ENCODE peak calls at places on chromosome 2, in seven cellular contexts. One of them, this sample, is unnamed.

GRCh38 chr2:32652555-32653209 is 24.8 kb downstream of the TTC27 start:
- DNase-seq in NCI-H446 treated with DMSO at 0.1 percent for 48 hours: peak
- DNase-seq in non-pigmented ciliary epithelial cell: no peak
- DNase-seq in NCI-H1092 treated with DMSO at 0.1 percent for 48 hours: peak
- DNase-seq in mammary epithelial cell: no peak
- DNase-seq in GM04504: no peak
- DNase-seq in cardiac muscle cell: no peak
- DNase-seq in this sample: no peak

GRCh38 chr2:28486526-28486925 is 9.3 kb upstream of the PLB1 start:
- DNase-seq in NCI-H446 treated with DMSO at 0.1 percent for 48 hours: no peak
- DNase-seq in non-pigmented ciliary epithelial cell: no peak
- DNase-seq in NCI-H1092 treated with DMSO at 0.1 percent for 48 hours: no peak
- DNase-seq in mammary epithelial cell: no peak
- DNase-seq in GM04504: no peak
- DNase-seq in cardiac muscle cell: no peak
- DNase-seq in this sample: no peak

GRCh38 chr2:133718688-133719201 is 150.5 kb upstream of the NCKAP5 start:
- DNase-seq in NCI-H446 treated with DMSO at 0.1 percent for 48 hours: peak
- DNase-seq in non-pigmented ciliary epithelial cell: peak
- DNase-seq in NCI-H1092 treated with DMSO at 0.1 percent for 48 hours: no peak
- DNase-seq in mammary epithelial cell: peak
- DNase-seq in GM04504: peak
- DNase-seq in cardiac muscle cell: peak
- DNase-seq in this sample: no peak

GRCh38 chr2:33289961-33290360 is 186.5 kb upstream of the RASGRP3 start:
- DNase-seq in NCI-H446 treated with DMSO at 0.1 percent for 48 hours: no peak
- DNase-seq in non-pigmented ciliary epithelial cell: no peak
- DNase-seq in NCI-H1092 treated with DMSO at 0.1 percent for 48 hours: no peak
- DNase-seq in mammary epithelial cell: no peak
- DNase-seq in GM04504: no peak
- DNase-seq in cardiac muscle cell: no peak
- DNase-seq in this sample: no peak

GRCh38 chr2:18740428-18740827 is 151.1 kb upstream of the NT5C1B start:
- DNase-seq in NCI-H446 treated with DMSO at 0.1 percent for 48 hours: no peak
- DNase-seq in non-pigmented ciliary epithelial cell: peak
- DNase-seq in NCI-H1092 treated with DMSO at 0.1 percent for 48 hours: no peak
- DNase-seq in mammary epithelial cell: no peak
- DNase-seq in GM04504: no peak
- DNase-seq in cardiac muscle cell: peak
- DNase-seq in this sample: no peak

GRCh38 chr2:231452799-231453508 is 11.3 kb downstream of the NCL start:
- DNase-seq in NCI-H446 treated with DMSO at 0.1 percent for 48 hours: no peak
- DNase-seq in non-pigmented ciliary epithelial cell: no peak
- DNase-seq in NCI-H1092 treated with DMSO at 0.1 percent for 48 hours: no peak
- DNase-seq in mammary epithelial cell: no peak
- DNase-seq in GM04504: no peak
- DNase-seq in cardiac muscle cell: no peak
- DNase-seq in this sample: peak

GRCh38 chr2:181396575-181397062 is 60.6 kb upstream of the ITGA4 start:
- DNase-seq in NCI-H446 treated with DMSO at 0.1 percent for 48 hours: no peak
- DNase-seq in non-pigmented ciliary epithelial cell: peak
- DNase-seq in NCI-H1092 treated with DMSO at 0.1 percent for 48 hours: no peak
- DNase-seq in mammary epithelial cell: no peak
- DNase-seq in GM04504: peak
- DNase-seq in cardiac muscle cell: no peak
- DNase-seq in this sample: no peak

GRCh38 chr2:43074592-43075053 is 151.8 kb downstream of the ZFP36L2 start:
- DNase-seq in NCI-H446 treated with DMSO at 0.1 percent for 48 hours: no peak
- DNase-seq in non-pigmented ciliary epithelial cell: no peak
- DNase-seq in NCI-H1092 treated with DMSO at 0.1 percent for 48 hours: no peak
- DNase-seq in mammary epithelial cell: no peak
- DNase-seq in GM04504: no peak
- DNase-seq in cardiac muscle cell: no peak
- DNase-seq in this sample: no peak

This sample was measured in NCI-H2227 treated with DMSO at 0.1 percent for 48 hours.